ENCODE peak calls at places on chromosomes 7 and 10, in six cellular contexts. Z is OCI-LY7, E is colonic mucosa, X is neural progenitor cell, V is heart right ventricle, Q is mucosa of descending colon. Y is an unnamed sample.
A peak's percentile ranks its signal among the peaks of the same experiment; 100 is the strongest.

GRCh38 chr7:158934628-158935027 is 78.3 kb downstream of the DYNC2I1 start:
- DNase-seq in V (no peak), X (no peak), E (no peak), Q (no peak), Z (no peak), Y (no peak)

GRCh38 chr10:11377267-11377666 is 234.2 kb downstream of the USP6NL start:
- DNase-seq in Z (no peak), Q (no peak), X (no peak), V (no peak), E (no peak), Y (no peak)

GRCh38 chr10:70849582-70850016 is 33.9 kb downstream of the SGPL1 start:
- DNase-seq in E (no peak), V (no peak), Z (no peak), Q (no peak), X (no peak), Y (peak; percentile 8)

GRCh38 chr10:131205556-131205955 is 106.0 kb downstream of the TCERG1L start:
- DNase-seq in E (no peak), Q (peak; percentile 34), X (no peak), Z (no peak), V (no peak), Y (no peak)

GRCh38 chr10:24438800-24439199 is 229.9 kb downstream of the KIAA1217 start:
- DNase-seq in E (no peak), X (no peak), Z (no peak), V (no peak), Q (no peak), Y (no peak)

GRCh38 chr7:157863176-157863575 is 526.4 kb downstream of the DNAJB6 start:
- DNase-seq in Q (no peak), E (no peak), V (no peak), Z (no peak), X (no peak), Y (no peak)

GRCh38 chr7:92874567-92874966 is 38.2 kb upstream of the CDK6 start:
- DNase-seq in X (no peak), E (no peak), Z (no peak), V (no peak), Q (no peak), Y (no peak)

GRCh38 chr10:111821876-111822275 is 361.7 kb downstream of the GPAM start:
- DNase-seq in Z (no peak), V (no peak), Q (no peak), X (no peak), E (no peak), Y (no peak)

GRCh38 chr10:125700355-125700911 is 17.5 kb upstream of the TEX36 start:
- DNase-seq in Z (no peak), Q (no peak), V (no peak), X (no peak), E (no peak), Y (no peak)

GRCh38 chr10:71975891-71976725 is 11.9 kb downstream of the CHST3 start:
- DNase-seq in E (peak; percentile 62), X (no peak), Z (no peak), V (no peak), Q (no peak), Y (no peak)

GRCh38 chr10:71973777-71974488 is 9.7 kb downstream of the CHST3 start:
- DNase-seq in E (no peak), Z (no peak), X (no peak), V (no peak), Q (no peak), Y (no peak)

GRCh38 chr10:71975087-71975890 is 11.1 kb downstream of the CHST3 start:
- DNase-seq in X (no peak), Z (no peak), E (peak; percentile 66), Q (peak; percentile 77), V (peak; percentile 68), Y (peak; percentile 35)

GRCh38 chr10:71972746-71973695 is 8.8 kb downstream of the CHST3 start:
- DNase-seq in E (no peak), X (no peak), V (no peak), Z (no peak), Q (no peak), Y (no peak)

DNA sequence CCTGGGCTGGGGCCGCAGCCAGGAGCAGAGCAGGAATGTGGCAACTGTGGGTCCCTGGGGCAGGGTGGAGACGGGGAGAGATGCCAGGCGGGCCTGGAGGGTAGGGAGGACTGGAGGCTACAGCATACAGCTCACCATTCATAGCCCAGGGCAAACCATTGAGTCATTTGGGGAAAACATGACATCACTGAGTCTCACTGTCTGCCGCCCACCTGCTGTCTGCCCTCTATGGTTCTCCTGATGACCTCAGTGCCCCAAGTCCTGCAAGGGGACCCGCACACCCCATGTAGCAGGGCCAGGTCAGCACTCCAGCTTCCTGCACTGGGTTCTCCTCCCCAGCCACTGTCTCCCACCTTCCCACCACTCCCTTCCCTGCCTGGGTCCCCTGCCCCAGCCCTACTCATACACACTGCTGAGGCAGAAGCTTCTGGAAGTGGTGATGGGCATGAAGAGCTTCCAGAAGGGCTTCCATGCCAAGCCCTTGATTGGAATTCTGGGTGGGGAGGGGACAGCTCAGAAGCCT is 10.4 kb downstream of the CHST3 start:
- DNase-seq in Q (no peak), E (no peak), V (no peak), X (no peak), Z (no peak), Y (peak; percentile 80)
- H3K4me1 ChIP-seq in Q (peaks cover 12% of the 10 kb centered on the region), E (peaks cover 9% of the 10 kb centered on the region), V (peaks cover 92% of the 10 kb centered on the region), X (peaks cover 29% of the 10 kb centered on the region), Z (no peaks in the 10 kb centered on the region), Y (peaks cover 48% of the 10 kb centered on the region)

DNA sequence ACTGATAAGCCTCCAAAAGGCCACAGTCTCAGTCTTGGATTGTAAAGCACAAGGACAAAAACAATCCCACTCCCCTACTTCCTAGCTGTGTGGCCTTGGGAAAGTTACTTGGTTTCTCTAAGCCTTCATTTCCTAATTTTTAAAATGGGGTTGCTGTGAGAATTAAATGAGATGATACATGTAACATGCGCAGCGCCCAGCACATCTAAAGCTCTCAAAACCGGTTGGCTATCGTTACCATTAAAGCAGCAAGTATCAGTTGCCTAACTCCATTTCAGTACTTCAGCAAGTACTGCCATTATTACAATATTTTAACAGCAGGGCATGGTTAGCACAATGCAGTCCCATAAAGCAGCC is 1.9 kb downstream of the NRCAM start:
- DNase-seq in E (no peak), V (no peak), Z (no peak), X (no peak), Q (no peak), Y (no peak)
- H3K4me3 ChIP-seq in E (no peak overlapping the region), V (peak overlapping the region; percentile 21), Z (no peak overlapping the region), X (peak overlapping the region; percentile 88), Q (no peak overlapping the region), Y (peak overlapping the region; percentile 75)

DNA sequence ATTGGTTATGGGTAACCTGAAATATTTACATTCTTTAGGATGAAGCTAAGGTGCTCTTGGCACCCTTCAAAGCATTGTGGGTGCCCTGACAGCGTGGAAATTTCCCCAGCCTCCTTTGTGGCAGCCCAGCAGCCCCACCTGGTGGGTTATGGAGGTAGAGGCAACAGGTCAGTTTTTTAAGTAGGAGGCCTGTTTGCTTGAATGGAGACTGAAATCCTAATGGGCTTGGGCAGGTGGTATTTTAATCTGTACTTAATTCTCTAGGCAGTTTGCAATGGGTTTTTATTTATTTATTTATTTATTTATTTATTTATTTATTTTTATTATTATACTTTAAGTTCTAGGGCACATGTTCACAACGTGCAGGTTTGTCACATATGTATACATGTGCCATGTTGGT is 139.4 kb downstream of the EPC1 start:
- DNase-seq in Q (no peak), X (peak; percentile 60), Z (peak; percentile 48), E (peak; percentile 77), V (peak; percentile 34), Y (peak; percentile 76)
- H3K9me3 ChIP-seq in Q (no peaks in the 10 kb centered on the region), X (no peaks in the 10 kb centered on the region), Z (no peaks in the 10 kb centered on the region), E (no peaks in the 10 kb centered on the region), V (no peaks in the 10 kb centered on the region), Y (no peaks in the 10 kb centered on the region)

DNA sequence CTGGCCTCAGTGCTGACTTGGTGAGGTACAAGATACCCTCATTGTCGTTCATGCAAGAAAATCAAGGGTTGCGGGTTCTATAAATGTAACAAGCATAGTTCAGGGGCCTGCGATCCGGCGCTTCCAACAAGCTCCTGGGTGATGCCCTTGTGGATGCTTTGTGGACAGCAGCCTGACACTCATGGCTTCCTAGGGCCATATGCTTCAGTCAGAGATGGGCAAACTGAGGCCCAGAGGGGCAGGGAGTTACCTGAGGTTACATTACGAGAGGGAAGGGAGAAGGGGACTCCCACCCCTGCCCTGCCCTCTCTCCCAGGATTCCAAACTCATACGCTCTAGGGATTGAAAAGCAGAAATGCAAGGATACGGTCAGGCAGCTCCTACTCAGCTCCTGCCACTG is 296.3 kb upstream of the ZMIZ1 start:
- DNase-seq in E (no peak), V (no peak), Q (no peak), Z (no peak), X (no peak), Y (no peak)
- H3K4me1 ChIP-seq in E (no peaks in the 10 kb centered on the region), V (peaks cover 5% of the 10 kb centered on the region), Q (peaks cover 6% of the 10 kb centered on the region), Z (no peaks in the 10 kb centered on the region), X (no peaks in the 10 kb centered on the region), Y (peaks cover 15% of the 10 kb centered on the region)

DNA sequence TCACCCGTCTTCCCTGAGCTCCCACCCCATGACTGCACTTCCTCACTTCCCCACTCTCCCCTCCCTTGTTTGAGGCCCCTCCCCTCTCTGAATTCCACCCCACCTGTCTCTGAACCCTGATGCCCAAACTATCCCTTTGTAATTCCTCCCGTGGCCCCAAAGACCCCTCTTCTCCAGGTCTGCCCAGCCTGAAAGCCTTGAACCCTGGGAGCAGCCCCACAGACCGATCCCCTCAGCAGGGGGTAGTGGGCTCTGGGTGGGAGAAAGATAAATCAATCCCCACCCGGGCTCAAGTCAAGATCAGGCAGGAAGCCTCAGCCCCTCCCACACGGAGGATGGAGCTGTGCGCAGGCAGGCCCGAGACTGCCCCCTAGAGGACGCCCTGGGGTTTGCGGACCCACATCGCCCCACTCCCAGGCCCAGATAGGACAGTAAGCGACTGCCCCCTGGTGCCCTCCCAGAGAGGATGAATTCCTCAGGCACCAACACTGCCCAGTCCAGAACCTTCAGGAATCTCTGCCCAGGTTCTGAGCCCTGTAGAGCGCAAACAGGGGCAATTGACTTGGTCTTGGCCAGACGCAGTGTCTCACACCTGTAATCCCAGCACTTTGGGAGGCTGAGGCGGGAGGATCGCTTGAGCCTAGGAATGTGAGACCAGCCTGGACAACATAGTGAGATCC is 11.7 kb downstream of the HSPB1 start:
- DNase-seq in Z (peak; percentile 94), Q (peak; percentile 96), X (peak; percentile 95), V (peak; percentile 98), E (peak; percentile 98), Y (peak; percentile 96)
- H3K4me3 ChIP-seq in Z (peak overlapping the region; percentile 13), Q (no peak overlapping the region), X (no peak overlapping the region), V (no peak overlapping the region), E (no peak overlapping the region), Y (no peak overlapping the region)

DNA sequence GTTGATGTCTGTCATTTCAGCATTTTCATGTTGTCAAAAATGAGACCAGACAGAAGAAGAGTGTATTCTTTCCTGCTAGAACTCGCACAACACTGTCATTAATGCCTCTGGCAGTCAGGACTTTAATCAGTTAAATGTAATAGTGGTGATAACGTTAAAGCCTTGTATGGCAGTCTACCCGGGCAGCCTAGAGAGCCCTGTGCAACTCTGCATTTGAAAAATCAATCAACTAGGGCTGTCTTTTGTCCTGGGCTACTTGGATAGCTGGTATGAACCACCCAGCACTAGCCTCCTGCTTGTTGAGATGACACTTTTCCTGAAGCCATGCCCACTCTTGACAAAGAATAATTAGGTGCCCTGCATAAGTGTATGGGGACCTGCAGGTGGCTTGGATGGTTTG is 19.8 kb downstream of the MGMT start:
- DNase-seq in E (no peak), Z (no peak), V (no peak), X (no peak), Q (no peak), Y (no peak)
- H3K9me3 ChIP-seq in E (no peaks in the 10 kb centered on the region), Z (peaks cover 42% of the 10 kb centered on the region), V (peaks cover 4% of the 10 kb centered on the region), X (peaks cover 45% of the 10 kb centered on the region), Q (peaks cover 49% of the 10 kb centered on the region), Y (no peaks in the 10 kb centered on the region)